ENCODE peak calls at places on chromosomes 16 and 17, in four cellular contexts. S is keratinocyte, Y is MM.1S, E is PC-3. Q is an unnamed sample.

GRCh38 chr16:19967561-19967960 is 82.9 kb upstream of the GPRC5B start:
- DNase-seq in S (no peak), Y (no peak), E (no peak), Q (no peak)

GRCh38 chr16:2953706-2954105 is 10.4 kb upstream of the KREMEN2 start:
- DNase-seq in S (no peak), Y (no peak), E (no peak), Q (no peak)

GRCh38 chr17:73141411-73141810 is 23.4 kb upstream of the SSTR2 start:
- DNase-seq in S (no peak), Y (no peak), E (no peak), Q (no peak)

GRCh38 chr16:50067290-50067853 is 1.6 kb downstream of the HEATR3 start:
- DNase-seq in S (peak), Y (peak), E (peak), Q (peak)

GRCh38 chr17:63841350-63842172 is 924 bp downstream of the SMARCD2 start:
- DNase-seq in S (no peak), Y (peak), E (peak), Q (peak)

GRCh38 chr16:73523209-73523608 is 475.3 kb upstream of the ZFHX3 start:
- DNase-seq in S (no peak), Y (no peak), E (no peak), Q (no peak)

GRCh38 chr17:2063306-2064146 is 8.6 kb downstream of the HIC1 start:
- DNase-seq in S (no peak), Y (no peak), E (no peak), Q (peak)

GRCh38 chr16:11506816-11507305 is 79.9 kb downstream of the LITAF start:
- DNase-seq in S (no peak), Y (no peak), E (no peak), Q (no peak)

GRCh38 chr16:19578378-19578851 is 22.9 kb downstream of the VPS35L start:
- DNase-seq in S (no peak), Y (no peak), E (no peak), Q (no peak)

GRCh38 chr17:29732613-29733012 is 109.9 kb upstream of the CORO6 start:
- DNase-seq in S (no peak), Y (no peak), E (peak), Q (peak)

GRCh38 chr17:49031965-49032928 is 35.1 kb downstream of the IGF2BP1 start:
- DNase-seq in S (peak), Y (peak), E (peak), Q (peak)

GRCh38 chr16:74999208-74999682 is 421 bp downstream of the ZNRF1 start:
- DNase-seq in S (no peak), Y (no peak), E (no peak), Q (peak)

GRCh38 chr17:68778726-68779125 is 176.5 kb downstream of the ABCA8 start:
- DNase-seq in S (no peak), Y (no peak), E (no peak), Q (no peak)

GRCh38 chr17:59406808-59407381 is 75.4 kb downstream of the YPEL2 start:
- DNase-seq in S (no peak), Y (no peak), E (peak), Q (peak)

GRCh38 chr17:82320140-82320840 is 2.9 kb upstream of the CD7 start:
- DNase-seq in S (no peak), Y (no peak), E (no peak), Q (no peak)

GRCh38 chr17:81483085-81483861 is 29.3 kb downstream of the ACTG1 start:
- DNase-seq in S (no peak), Y (no peak), E (no peak), Q (no peak)

GRCh38 chr16:12081048-12081404 is 104.5 kb downstream of the SNX29 start:
- DNase-seq in S (no peak), Y (no peak), E (no peak), Q (no peak)

GRCh38 chr17:75835315-75835987 is 8.8 kb downstream of the UNC13D start:
- DNase-seq in S (no peak), Y (no peak), E (no peak), Q (peak)

GRCh38 chr16:47143329-47143676 is 442 bp downstream of the NETO2 start:
- DNase-seq in S (no peak), Y (peak), E (peak), Q (peak)

GRCh38 chr16:72277749-72278148 is 105.8 kb upstream of the PMFBP1 start:
- DNase-seq in S (no peak), Y (no peak), E (no peak), Q (no peak)

GRCh38 chr16:67528870-67529638 is 425 bp downstream of the RIPOR1 start:
- DNase-seq in S (no peak), Y (no peak), E (peak), Q (peak)

GRCh38 chr16:67529639-67530012 is 997 bp downstream of the RIPOR1 start:
- DNase-seq in S (no peak), Y (peak), E (no peak), Q (peak)

GRCh38 chr16:67531247-67531646 is 2.6 kb downstream of the RIPOR1 start:
- DNase-seq in S (no peak), Y (no peak), E (no peak), Q (no peak)

GRCh38 chr16:67528222-67528869 is at the start of gene RIPOR1:
- DNase-seq in S (no peak), Y (peak), E (peak), Q (no peak)

GRCh38 chr16:67530013-67530939 is 1.6 kb downstream of the RIPOR1 start:
- DNase-seq in S (no peak), Y (peak), E (peak), Q (peak)
- H2AFZ ChIP-seq in S (no peak), Y (peak), E (peak), Q (peak)

DNA sequence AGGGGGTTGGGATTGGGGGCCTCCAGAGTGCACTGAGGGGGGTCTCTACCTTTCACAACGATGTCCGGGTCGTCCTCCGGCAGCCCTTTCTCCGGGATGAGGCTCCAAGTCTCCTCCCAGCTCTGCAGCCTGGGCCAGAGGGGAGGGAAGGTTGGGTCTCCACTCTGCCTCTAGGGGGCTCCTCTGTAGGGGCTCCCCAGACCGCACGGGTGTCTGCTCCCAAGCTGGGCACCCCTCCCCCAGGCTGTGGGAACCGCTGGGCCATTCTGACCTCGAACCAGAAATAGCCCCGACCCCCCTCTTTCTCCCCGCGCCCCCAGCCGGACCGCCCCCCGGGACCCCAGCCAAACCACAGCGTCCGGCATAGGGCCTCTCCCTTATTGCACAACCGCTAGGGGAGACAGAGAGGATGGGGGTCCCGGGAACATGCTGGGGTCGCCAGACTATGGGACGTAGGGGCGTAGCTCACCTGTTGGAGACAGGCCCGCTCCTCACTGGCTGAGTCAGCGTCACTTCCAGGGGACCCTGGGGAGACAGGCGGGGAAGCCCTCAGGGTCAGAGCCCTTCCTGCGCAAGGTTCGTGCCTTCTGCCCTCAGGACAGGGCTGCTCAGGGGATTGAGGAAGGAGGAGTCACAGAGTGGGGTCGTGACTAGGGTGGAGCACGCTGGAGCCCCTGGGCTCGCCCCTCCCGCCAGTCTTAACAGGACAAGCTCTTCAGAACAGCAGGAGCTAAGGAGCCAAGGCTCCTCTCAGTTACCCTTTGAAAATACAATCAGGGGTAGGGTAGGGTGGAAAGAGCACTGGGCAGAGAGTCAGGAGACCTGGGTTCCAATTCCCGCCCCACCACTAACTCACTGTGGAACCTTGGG is 2.7 kb downstream of the PLEKHH3 start:
- DNase-seq in S (no peak), Y (no peak), E (no peak), Q (peak)
- H3K9ac ChIP-seq in S (peak), Y (peak), E (no peak), Q (no peak)

GRCh38 chr16:899678-900060 is 71.1 kb downstream of the LMF1 start:
- DNase-seq in S (no peak), Y (no peak), E (no peak), Q (no peak)
- TF ChIP-seq EZH2 in S (no peak), Y (no peak), E (no peak), Q (no peak)

GRCh38 chr16:83338138-83338537 is 469.6 kb upstream of the HSBP1 start:
- DNase-seq in S (no peak), Y (no peak), E (no peak), Q (no peak)

GRCh38 chr16:83335076-83335475 is 472.7 kb upstream of the HSBP1 start:
- DNase-seq in S (no peak), Y (no peak), E (no peak), Q (peak)

GRCh38 chr16:83338941-83339340 is 468.8 kb upstream of the HSBP1 start:
- DNase-seq in S (no peak), Y (no peak), E (no peak), Q (peak)

GRCh38 chr16:83336630-83337029 is 471.1 kb upstream of the HSBP1 start:
- DNase-seq in S (no peak), Y (no peak), E (no peak), Q (peak)
- H2AFZ ChIP-seq in S (no peak), Y (no peak), E (no peak), Q (no peak)

Q was measured in fibroblast of lung.